ENCODE peak calls at places on chromosome 11, in four cellular contexts. A is DND-41, M is left ventricle myocardium inferior, J is sigmoid colon. N is an unnamed sample. For H3K4me1, the result is how much of the 10 kb centered on the place peaks cover.

GRCh38 chr11:6062691-6063358 is 32.3 kb upstream of the OR56A1 start:
- DNase-seq in A (no peak), M (no peak), J (no peak), N (no peak)

GRCh38 chr11:115238802-115239201 is 265.4 kb downstream of the CADM1 start:
- DNase-seq in A (no peak), M (no peak), J (no peak), N (no peak)

GRCh38 chr11:16098827-16099226 is 257.5 kb downstream of the SOX6 start:
- DNase-seq in A (no peak), M (no peak), J (no peak), N (no peak)

GRCh38 chr11:124935548-124936514 is at the start of gene HEPACAM:
- DNase-seq in A (no peak), M (no peak), J (no peak), N (no peak)

GRCh38 chr11:75800728-75801361 is 14.2 kb upstream of the UVRAG start:
- DNase-seq in A (no peak), M (no peak), J (no peak), N (no peak)

GRCh38 chr11:125904678-125905077 is 370 bp downstream of the DDX25 start:
- DNase-seq in A (no peak), M (no peak), J (no peak), N (no peak)

GRCh38 chr11:14974723-14975587 is 2.8 kb upstream of the CALCA start:
- DNase-seq in A (no peak), M (peak), J (no peak), N (no peak)

GRCh38 chr11:78338138-78338537 is 79.5 kb downstream of the GAB2 start:
- DNase-seq in A (no peak), M (no peak), J (no peak), N (no peak)

GRCh38 chr11:36358436-36358835 is 62.3 kb downstream of the PRR5L start:
- DNase-seq in A (no peak), M (no peak), J (no peak), N (no peak)

GRCh38 chr11:130666781-130667251 is 218.4 kb downstream of the ADAMTS15 start:
- DNase-seq in A (no peak), M (no peak), J (no peak), N (no peak)
- H3K4me1 ChIP-seq in A (under half), M (under half), J (under half), N (under half)

DNA sequence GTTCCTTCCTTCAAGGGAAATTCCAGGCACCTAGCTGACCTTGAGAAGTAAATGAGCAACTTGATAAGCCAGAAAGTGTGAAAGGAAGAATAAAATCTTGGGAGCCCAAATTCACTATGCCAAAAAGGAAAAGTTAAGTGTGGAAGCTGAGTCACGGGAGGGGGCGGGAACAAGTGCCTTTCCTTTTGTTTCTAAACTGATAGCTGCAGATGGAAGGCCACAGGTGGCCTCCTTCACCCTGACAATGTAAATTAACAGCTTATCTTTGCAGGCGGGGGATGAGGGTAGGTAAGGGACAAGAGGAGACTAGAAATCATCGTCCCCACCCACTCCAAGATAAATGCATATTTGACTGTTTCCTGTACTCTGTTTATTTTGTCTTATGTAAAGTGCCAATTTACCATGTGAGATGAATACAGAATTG is 36.4 kb upstream of the TREH start:
- DNase-seq in A (no peak), M (no peak), J (no peak), N (peak)
- H3K27ac ChIP-seq in A (no peak), M (no peak), J (peak), N (peak)

GRCh38 chr11:2750101-2750509 is 50.3 kb upstream of the KCNQ1OT1 start:
- DNase-seq in A (no peak), M (peak), J (peak), N (no peak)
- H3K4me1 ChIP-seq in A (under half), M (under half), J (under half), N (under half)

GRCh38 chr11:73274722-73275380 is 2.7 kb downstream of the P2RY6 start:
- DNase-seq in A (no peak), M (no peak), J (peak), N (no peak)

GRCh38 chr11:73273246-73273890 is 1.2 kb downstream of the P2RY6 start:
- DNase-seq in A (no peak), M (no peak), J (peak), N (no peak)

GRCh38 chr11:73271936-73272679 is at the start of gene P2RY6:
- DNase-seq in A (no peak), M (no peak), J (peak), N (peak)

GRCh38 chr11:73270855-73271477 is 1.2 kb upstream of the P2RY6 start:
- DNase-seq in A (no peak), M (no peak), J (peak), N (no peak)

DNA sequence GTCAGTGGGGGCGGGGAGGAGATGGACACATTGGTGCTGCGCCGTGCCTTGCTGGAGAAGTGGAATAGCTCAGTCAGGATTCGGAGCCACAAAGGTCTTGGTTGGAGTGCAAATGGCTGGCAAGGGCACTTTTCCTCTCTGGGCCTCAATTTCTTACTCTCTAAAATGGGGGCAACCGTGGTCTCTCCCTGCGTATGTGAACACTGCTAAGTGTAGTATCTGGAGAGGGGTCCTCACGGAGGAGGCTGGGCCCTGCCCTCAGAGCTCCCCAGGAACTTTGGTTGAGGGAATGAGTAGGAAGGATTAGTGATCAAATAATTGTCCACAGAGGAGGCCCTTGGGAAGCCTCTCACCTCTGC is 521 bp downstream of the P2RY6 start:
- DNase-seq in A (no peak), M (no peak), J (no peak), N (no peak)
- H3K27ac ChIP-seq in A (no peak), M (peak), J (peak), N (no peak)

GRCh38 chr11:67409781-67410368 is 5.6 kb upstream of the CARNS1 start:
- DNase-seq in A (peak), M (no peak), J (no peak), N (no peak)
- H3K4me1 ChIP-seq in A (half or more), M (under half), J (under half), N (under half)

N was measured in SJCRH30.